ENCODE peak calls at places on chromosome 13, in seven cellular contexts. G is IMR-90, I is ovary, T is HepG2, H is GM12878, A is heart left ventricle, J is right lobe of liver. Z is an unnamed sample. For H3K9me3, the result is how much of the 10 kb centered on the place peaks cover.

GRCh38 chr13:113889467-113889866 is 25.6 kb upstream of the GAS6 start:
- DNase-seq in G (no peak), I (no peak), T (no peak), H (no peak), A (no peak), J (no peak), Z (no peak)

GRCh38 chr13:26445092-26445491 is 112.4 kb upstream of the WASF3 start:
- DNase-seq in G (no peak), I (no peak), T (no peak), H (no peak), A (no peak), J (no peak), Z (no peak)

GRCh38 chr13:59342396-59342795 is 821.3 kb downstream of the DIAPH3 start:
- DNase-seq in G (no peak), I (no peak), T (no peak), H (no peak), A (no peak), J (no peak), Z (no peak)

GRCh38 chr13:97275265-97275664 is 53.1 kb downstream of the MBNL2 start:
- DNase-seq in G (peak), I (no peak), T (peak), H (no peak), A (no peak), J (no peak), Z (no peak)

GRCh38 chr13:94272038-94272437 is 207.4 kb downstream of the DCT start:
- DNase-seq in G (peak), I (no peak), T (no peak), H (no peak), A (no peak), J (no peak), Z (no peak)

GRCh38 chr13:107866007-107866665 is 349.2 kb downstream of the LIG4 start:
- DNase-seq in G (peak), I (peak), T (no peak), H (no peak), A (no peak), J (no peak), Z (no peak)

GRCh38 chr13:67554296-67554695 is 324.2 kb upstream of the PCDH9 start:
- DNase-seq in G (peak), I (no peak), T (no peak), H (no peak), A (no peak), J (no peak), Z (no peak)

GRCh38 chr13:30346159-30346788 is 38.9 kb upstream of the KATNAL1 start:
- DNase-seq in G (no peak), I (no peak), T (no peak), H (peak), A (no peak), J (no peak), Z (no peak)

GRCh38 chr13:29154390-29154789 is 334.3 kb downstream of the MTUS2 start:
- DNase-seq in G (no peak), I (no peak), T (no peak), H (no peak), A (no peak), J (no peak), Z (no peak)

GRCh38 chr13:39600766-39601165 is 2.2 kb downstream of the LHFPL6 start:
- DNase-seq in G (no peak), I (no peak), T (no peak), H (no peak), A (peak), J (no peak), Z (no peak)

GRCh38 chr13:45575146-45575829 is 40.3 kb downstream of the ERICH6B start:
- DNase-seq in G (no peak), I (no peak), T (no peak), H (no peak), A (no peak), J (no peak), Z (no peak)

GRCh38 chr13:87166348-87166747 is 504.8 kb upstream of the SLITRK5 start:
- DNase-seq in G (no peak), I (no peak), T (no peak), H (no peak), A (no peak), J (no peak), Z (no peak)

GRCh38 chr13:79060216-79060615 is 345.8 kb downstream of the RBM26 start:
- DNase-seq in G (no peak), I (no peak), T (no peak), H (no peak), A (no peak), J (no peak), Z (no peak)

GRCh38 chr13:21868823-21869222 is 197.9 kb downstream of the FGF9 start:
- DNase-seq in G (no peak), I (no peak), T (no peak), H (no peak), A (no peak), J (no peak), Z (no peak)

GRCh38 chr13:40812724-40813445 is 23.5 kb downstream of the SLC25A15 start:
- DNase-seq in G (peak), I (no peak), T (no peak), H (no peak), A (no peak), J (no peak), Z (no peak)

GRCh38 chr13:99432637-99433542 is 68.4 kb upstream of the TM9SF2 start:
- DNase-seq in G (peak), I (no peak), T (peak), H (peak), A (peak), J (peak), Z (peak)

GRCh38 chr13:75368167-75368566 is 113.8 kb downstream of the TBC1D4 start:
- DNase-seq in G (peak), I (no peak), T (no peak), H (no peak), A (no peak), J (no peak), Z (no peak)

GRCh38 chr13:40023608-40024577 is 368.4 kb downstream of the COG6 start:
- DNase-seq in G (no peak), I (no peak), T (no peak), H (no peak), A (no peak), J (no peak), Z (no peak)

GRCh38 chr13:34257980-34258379 is 440.0 kb downstream of the RFC3 start:
- DNase-seq in G (no peak), I (no peak), T (no peak), H (no peak), A (no peak), J (no peak), Z (no peak)

GRCh38 chr13:75312884-75313520 is 169.0 kb downstream of the TBC1D4 start:
- DNase-seq in G (no peak), I (no peak), T (no peak), H (no peak), A (no peak), J (no peak), Z (no peak)

GRCh38 chr13:37173214-37173613 is 67.8 kb upstream of the CSNK1A1L start:
- DNase-seq in G (peak), I (no peak), T (no peak), H (no peak), A (no peak), J (no peak), Z (no peak)

GRCh38 chr13:41263261-41263971 is at the start of gene MTRF1:
- DNase-seq in G (peak), I (peak), T (peak), H (peak), A (peak), J (peak), Z (peak)

GRCh38 chr13:110227864-110228643 is 78.9 kb downstream of the COL4A1 start:
- DNase-seq in G (no peak), I (no peak), T (no peak), H (no peak), A (no peak), J (no peak), Z (no peak)

GRCh38 chr13:40550130-40550529 is 116.3 kb downstream of the FOXO1 start:
- DNase-seq in G (no peak), I (no peak), T (peak), H (no peak), A (no peak), J (no peak), Z (no peak)

GRCh38 chr13:112693831-112694497 is 4.1 kb downstream of the ATP11A start:
- DNase-seq in G (peak), I (peak), T (no peak), H (no peak), A (peak), J (no peak), Z (no peak)

GRCh38 chr13:21081926-21082325 is 20.5 kb upstream of the LATS2 start:
- DNase-seq in G (no peak), I (no peak), T (no peak), H (no peak), A (no peak), J (no peak), Z (no peak)

DNA sequence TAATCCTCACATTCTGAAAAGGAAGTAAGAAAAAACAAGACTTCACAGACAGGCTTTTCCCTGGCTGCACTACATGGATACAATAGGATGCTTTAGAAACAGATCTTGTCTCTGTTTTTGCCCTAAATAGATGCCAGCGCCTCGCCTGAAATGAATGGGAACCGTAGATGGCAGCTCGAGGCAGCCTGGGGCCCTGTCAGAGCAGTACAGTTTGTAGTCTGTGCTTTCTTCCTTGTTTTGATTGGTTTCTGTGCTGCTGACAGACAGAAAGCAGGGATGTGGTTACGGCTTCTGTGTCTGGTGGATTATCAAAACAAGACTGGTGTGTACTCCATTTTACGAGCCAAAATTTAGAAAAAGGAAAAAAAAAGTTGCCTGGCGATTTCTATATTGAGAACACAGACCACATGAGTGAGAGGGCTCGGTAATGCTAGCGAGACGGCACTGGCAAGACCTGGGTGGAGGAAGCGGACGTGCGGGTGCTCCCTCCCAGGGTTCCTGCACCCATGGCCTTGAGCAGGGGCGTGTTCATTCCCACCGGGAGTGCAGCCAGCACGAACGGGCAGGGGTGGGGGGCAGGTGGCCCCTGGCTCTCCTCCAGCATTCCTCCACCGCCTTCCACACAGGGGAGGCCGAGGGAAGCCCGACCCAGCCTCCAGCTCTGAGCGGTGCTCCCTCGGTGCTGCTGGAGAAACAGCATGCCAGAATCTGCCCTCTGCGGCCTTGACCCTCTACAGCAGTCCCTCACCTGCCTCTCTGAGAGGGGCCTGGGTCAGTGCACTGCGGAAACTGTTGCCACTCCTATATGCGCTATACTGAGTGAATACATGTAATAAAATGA is 37.5 kb upstream of the C1QTNF9 start:
- DNase-seq in G (peak), I (peak), T (peak), H (peak), A (peak), J (peak), Z (no peak)
- TF ChIP-seq POLR2A in G (no peak), I (peak), T (peak), H (peak), A (no peak), J (no peak), Z (peak)

DNA sequence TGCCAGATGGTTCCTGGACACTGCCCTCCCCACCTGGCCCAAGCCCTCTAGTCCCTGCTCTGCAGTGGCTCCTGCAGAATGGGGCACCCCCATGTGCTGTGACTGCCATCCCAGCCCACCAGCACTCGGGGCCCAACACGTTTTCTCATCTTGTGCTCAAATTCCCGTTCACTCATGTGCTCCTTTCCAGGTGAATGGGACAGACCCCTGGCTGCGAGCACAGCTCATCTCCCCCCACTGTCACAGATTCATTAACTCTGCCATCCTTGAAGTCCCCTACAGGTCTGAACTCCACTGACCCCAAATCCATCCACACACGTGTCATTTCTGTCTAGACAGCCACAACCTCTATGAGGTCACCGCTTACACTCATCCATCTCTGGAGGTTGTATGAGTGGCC is 23.6 kb downstream of the TUBA3C start:
- DNase-seq in G (no peak), I (no peak), T (no peak), H (no peak), A (no peak), J (no peak), Z (no peak)
- H3K9me3 ChIP-seq in G (half or more), I (under half), T (under half), H (under half), A (under half), J (under half), Z (under half)

DNA sequence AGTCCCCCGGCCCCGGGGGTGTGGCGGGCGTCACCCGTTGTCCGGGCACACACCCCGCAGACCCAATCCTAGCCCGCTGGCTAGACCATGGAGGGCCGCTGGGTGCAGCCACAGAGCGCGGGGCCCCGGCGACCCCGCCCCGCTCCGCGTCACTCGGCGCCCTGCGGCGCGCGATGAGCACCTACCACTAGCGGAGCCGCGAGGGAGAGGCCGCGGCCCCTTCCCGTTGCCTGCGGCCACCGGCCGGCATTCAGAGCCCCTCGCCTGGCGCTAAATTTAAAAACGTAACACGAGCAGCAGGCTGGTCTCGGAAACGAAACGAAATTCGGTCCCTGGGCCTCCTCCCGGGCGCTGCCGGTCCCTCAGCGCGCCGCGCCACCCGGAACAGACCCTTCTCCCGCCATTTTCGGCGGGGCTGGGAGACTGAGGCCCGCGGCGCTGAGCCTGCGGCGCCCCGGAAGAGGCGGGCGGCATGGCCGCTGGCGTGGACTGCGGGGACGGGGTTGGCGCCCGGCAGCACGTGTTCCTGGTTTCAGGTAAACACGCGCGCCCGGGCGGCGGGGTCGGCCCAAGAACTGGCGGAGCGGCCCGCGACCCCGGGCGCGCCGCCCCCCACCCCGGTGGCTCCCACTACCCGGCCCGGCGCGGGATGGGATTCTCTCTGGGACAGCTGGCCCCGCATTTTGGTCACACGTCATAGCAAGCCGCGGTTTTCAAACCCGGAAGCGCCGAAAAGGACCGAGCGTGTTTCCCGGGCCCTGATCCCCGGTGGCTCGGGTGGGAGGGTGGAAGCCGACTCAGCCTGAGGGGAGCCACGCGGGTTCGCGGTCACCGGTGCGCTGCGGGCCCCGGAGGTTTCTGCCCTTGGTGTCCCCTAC is at the start of gene RNASEH2B:
- DNase-seq in G (peak), I (peak), T (peak), H (no peak), A (peak), J (peak), Z (peak)
- TF ChIP-seq POLR2A in G (peak), I (peak), T (peak), H (peak), A (no peak), J (peak), Z (peak)

GRCh38 chr13:19267746-19268145 is 86.1 kb upstream of the TUBA3C start:
- DNase-seq in G (no peak), I (no peak), T (no peak), H (no peak), A (no peak), J (no peak), Z (no peak)
- H3K9me3 ChIP-seq in G (under half), I (under half), T (under half), H (under half), A (under half), J (under half), Z (under half)

DNA sequence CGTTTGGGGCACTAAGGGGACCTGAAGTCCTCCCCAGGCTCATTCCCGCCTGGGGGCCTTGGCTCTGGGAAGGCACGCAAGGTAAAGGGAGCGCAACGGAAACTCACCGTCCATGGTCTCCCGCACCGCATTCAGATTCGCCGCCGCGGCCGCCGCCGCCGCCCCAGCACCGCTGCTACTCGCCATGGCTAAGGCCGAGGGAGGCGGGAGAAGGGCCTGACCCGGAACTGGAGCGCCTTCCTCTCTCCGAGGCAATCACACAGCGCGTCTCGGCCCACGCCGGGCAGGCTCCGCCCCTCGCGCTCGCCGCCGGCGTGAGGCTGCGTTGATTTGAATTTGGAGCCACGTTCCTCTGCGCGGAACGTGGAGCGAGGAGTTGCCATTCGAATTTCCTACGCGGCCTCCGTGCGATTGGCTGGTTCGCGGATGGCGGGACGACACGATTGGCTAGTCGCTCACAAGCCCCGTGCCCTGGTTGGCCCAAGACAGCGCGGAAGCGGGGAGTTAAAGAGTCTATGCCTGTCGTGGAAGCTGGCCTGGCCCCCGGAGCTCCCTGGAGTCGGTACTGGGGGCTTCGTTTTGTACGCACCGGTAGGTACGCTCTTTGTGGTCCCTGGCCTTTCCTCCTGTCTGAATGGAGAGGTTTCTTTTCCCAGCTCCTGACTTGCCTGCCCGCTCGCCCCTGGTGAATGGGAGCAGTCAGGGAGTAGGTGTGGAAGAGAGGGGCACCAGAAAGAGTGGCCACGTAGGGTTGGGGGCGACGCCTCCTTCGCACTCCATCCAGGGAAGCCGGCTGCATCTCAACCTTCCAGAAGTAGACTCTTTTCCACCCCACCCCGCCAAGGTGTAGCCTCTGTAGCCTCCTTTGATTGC is at the start of the genes BORA and MZT1:
- DNase-seq in G (peak), I (peak), T (peak), H (peak), A (peak), J (peak), Z (peak)
- TF ChIP-seq POLR2A in G (no peak), I (no peak), T (peak), H (peak), A (no peak), J (no peak), Z (peak)

DNA sequence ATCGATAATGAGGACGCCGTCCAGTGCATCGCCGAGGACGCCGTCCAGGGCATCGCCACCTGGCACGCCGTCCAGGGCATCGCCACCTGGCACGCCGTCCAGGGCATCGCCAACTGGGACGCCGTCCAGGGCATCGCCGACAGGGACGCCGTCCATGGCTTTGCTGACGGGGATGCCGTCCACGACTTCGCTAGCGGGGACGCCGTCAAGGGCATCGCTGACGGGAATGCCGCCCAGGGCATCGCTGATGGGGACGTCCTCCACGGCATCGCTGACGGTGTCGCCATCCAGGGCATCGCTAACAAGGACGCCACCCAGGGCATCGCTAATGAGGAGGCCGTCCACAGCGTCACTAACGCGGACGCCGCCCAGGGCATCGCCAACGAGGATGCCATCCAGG is 946.5 kb downstream of the TUBA3C start:
- DNase-seq in G (no peak), I (no peak), T (no peak), H (no peak), A (no peak), J (no peak), Z (no peak)
- H3K9me3 ChIP-seq in G (under half), I (under half), T (half or more), H (under half), A (under half), J (under half), Z (under half)

GRCh38 chr13:19634129-19634740 is 776 bp downstream of the MPHOSPH8 start:
- DNase-seq in G (peak), I (no peak), T (peak), H (no peak), A (peak), J (no peak), Z (no peak)

GRCh38 chr13:19632915-19633339 is 532 bp upstream of the MPHOSPH8 start:
- DNase-seq in G (no peak), I (no peak), T (no peak), H (no peak), A (no peak), J (no peak), Z (no peak)

GRCh38 chr13:19633340-19634128 is at the start of gene MPHOSPH8:
- DNase-seq in G (peak), I (peak), T (peak), H (peak), A (peak), J (peak), Z (peak)
- TF ChIP-seq POLR2A in G (no peak), I (peak), T (peak), H (peak), A (peak), J (peak), Z (peak)